ENCODE peak calls at places on chromosomes 7 and 10, in four cellular contexts. Z is IMR-90, B is fibroblast of lung, A is tibial artery. T is an unnamed sample. For H3K9me3, the result is how much of the 10 kb centered on the place peaks cover.

GRCh38 chr10:5446390-5446926 is 34.1 kb downstream of the NET1 start:
- DNase-seq in Z (peak), B (peak), A (peak), T (peak)

GRCh38 chr7:12370249-12370648 is 33.4 kb downstream of the VWDE start:
- DNase-seq in Z (no peak), B (no peak), A (no peak), T (no peak)

GRCh38 chr10:70053212-70053895 is 708 bp downstream of the MACROH2A2 start:
- DNase-seq in Z (no peak), B (peak), A (no peak), T (no peak)

GRCh38 chr7:98557538-98558031 is 59.5 kb upstream of the NPTX2 start:
- DNase-seq in Z (no peak), B (no peak), A (peak), T (no peak)

GRCh38 chr7:45416846-45417245 is 157.3 kb upstream of the ADCY1 start:
- DNase-seq in Z (no peak), B (no peak), A (no peak), T (no peak)

GRCh38 chr7:64686493-64687184 is 20.7 kb downstream of the ZNF107 start:
- DNase-seq in Z (no peak), B (no peak), A (no peak), T (no peak)

GRCh38 chr7:43553999-43554398 is 28.9 kb upstream of the STK17A start:
- DNase-seq in Z (no peak), B (peak), A (no peak), T (no peak)

GRCh38 chr7:30074422-30075030 is 46.3 kb downstream of the PLEKHA8 start:
- DNase-seq in Z (peak), B (peak), A (no peak), T (no peak)

GRCh38 chr7:75743455-75743859 is 4.7 kb upstream of the HIP1 start:
- DNase-seq in Z (no peak), B (no peak), A (no peak), T (no peak)

GRCh38 chr10:92575961-92576360 is 2.1 kb upstream of the IDE start:
- DNase-seq in Z (peak), B (peak), A (no peak), T (no peak)

GRCh38 chr10:34320265-34320664 is 494.8 kb downstream of the PARD3 start:
- DNase-seq in Z (no peak), B (no peak), A (no peak), T (no peak)

GRCh38 chr10:88297103-88297502 is 286.0 kb downstream of the RNLS start:
- DNase-seq in Z (peak), B (no peak), A (no peak), T (no peak)

GRCh38 chr10:5413012-5413938 is 918 bp downstream of the NET1 start:
- DNase-seq in Z (peak), B (peak), A (no peak), T (no peak)

GRCh38 chr7:128879939-128880746 is 17.5 kb downstream of the ATP6V1F start:
- DNase-seq in Z (peak), B (peak), A (peak), T (no peak)

GRCh38 chr10:85612378-85612775 is 754.2 kb downstream of the GRID1 start:
- DNase-seq in Z (no peak), B (no peak), A (peak), T (peak)

GRCh38 chr10:119802068-119802538 is 70.5 kb downstream of the MCMBP start:
- DNase-seq in Z (peak), B (no peak), A (no peak), T (no peak)

GRCh38 chr7:26699761-26700160 is 164.6 kb downstream of the SKAP2 start:
- DNase-seq in Z (no peak), B (no peak), A (no peak), T (no peak)

GRCh38 chr7:155824195-155824915 is 12.1 kb upstream of the SHH start:
- DNase-seq in Z (peak), B (peak), A (no peak), T (no peak)

GRCh38 chr10:71606721-71607430 is 112.7 kb downstream of the C10orf105 start:
- DNase-seq in Z (no peak), B (no peak), A (no peak), T (no peak)

GRCh38 chr10:7605565-7606295 is 61.0 kb downstream of the ITIH5 start:
- DNase-seq in Z (peak), B (no peak), A (no peak), T (no peak)

GRCh38 chr10:110755781-110756180 is 111.6 kb downstream of the RBM20 start:
- DNase-seq in Z (no peak), B (no peak), A (no peak), T (no peak)

GRCh38 chr10:68602434-68602833 is 42.3 kb downstream of the TET1 start:
- DNase-seq in Z (no peak), B (no peak), A (no peak), T (no peak)

GRCh38 chr7:118575393-118575948 is 351.0 kb downstream of the ANKRD7 start:
- DNase-seq in Z (no peak), B (no peak), A (no peak), T (no peak)

GRCh38 chr10:64394744-64395143 is 873.5 kb downstream of the REEP3 start:
- DNase-seq in Z (peak), B (peak), A (no peak), T (no peak)

GRCh38 chr7:149529136-149529718 is 31.6 kb upstream of the ZNF746 start:
- DNase-seq in Z (peak), B (peak), A (no peak), T (no peak)
- H3K9me3 ChIP-seq in Z (under half), B (under half), A (under half), T (under half)

DNA sequence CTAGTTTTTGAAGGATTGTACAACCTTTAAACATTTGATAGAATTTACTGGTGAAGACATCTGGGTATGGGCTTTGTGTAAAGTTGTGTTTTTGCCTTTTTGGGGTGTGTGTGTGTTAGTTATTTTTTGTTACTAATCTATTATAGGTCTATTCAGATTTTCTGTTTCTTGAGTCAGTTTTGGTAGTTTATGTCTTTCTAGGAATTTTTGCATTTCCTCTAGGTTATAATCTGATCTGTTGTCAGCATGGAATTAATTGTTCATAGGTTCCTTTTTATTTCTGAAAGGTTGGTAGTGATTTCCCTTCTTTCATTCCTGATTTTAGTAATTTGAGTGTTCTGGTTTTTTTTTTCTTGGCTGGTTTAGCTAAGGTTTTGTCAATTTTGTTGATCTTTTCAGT is 17.7 kb downstream of the SEPTIN7 start:
- DNase-seq in Z (no peak), B (no peak), A (no peak), T (no peak)
- H3K9me3 ChIP-seq in Z (under half), B (under half), A (under half), T (under half)

GRCh38 chr7:5065107-5065407 is 19.4 kb downstream of the RBAK start:
- DNase-seq in Z (no peak), B (no peak), A (no peak), T (no peak)

GRCh38 chr7:5064391-5065106 is 18.9 kb downstream of the RBAK start:
- DNase-seq in Z (no peak), B (peak), A (no peak), T (no peak)

DNA sequence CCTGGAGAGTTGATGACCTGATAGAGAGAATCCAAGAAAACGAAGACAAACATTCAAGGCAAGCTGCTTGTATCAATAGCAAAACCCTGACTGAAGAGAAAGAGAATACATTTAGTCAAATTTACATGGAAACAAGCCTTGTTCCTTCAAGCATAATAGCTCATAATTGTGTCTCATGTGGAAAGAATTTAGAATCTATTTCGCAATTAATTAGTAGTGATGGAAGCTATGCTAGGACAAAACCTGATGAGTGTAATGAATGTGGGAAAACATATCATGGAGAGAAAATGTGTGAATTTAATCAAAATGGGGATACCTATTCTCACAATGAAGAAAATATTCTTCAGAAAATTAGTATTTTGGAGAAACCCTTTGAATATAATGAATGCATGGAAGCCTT is 18.0 kb downstream of the RBAK start:
- DNase-seq in Z (no peak), B (no peak), A (no peak), T (no peak)
- H3K9me3 ChIP-seq in Z (half or more), B (under half), A (under half), T (half or more)

GRCh38 chr7:138029126-138029525 is 27.2 kb upstream of the CREB3L2 start:
- DNase-seq in Z (no peak), B (no peak), A (no peak), T (no peak)
- H3K9me3 ChIP-seq in Z (under half), B (under half), A (under half), T (under half)

DNA sequence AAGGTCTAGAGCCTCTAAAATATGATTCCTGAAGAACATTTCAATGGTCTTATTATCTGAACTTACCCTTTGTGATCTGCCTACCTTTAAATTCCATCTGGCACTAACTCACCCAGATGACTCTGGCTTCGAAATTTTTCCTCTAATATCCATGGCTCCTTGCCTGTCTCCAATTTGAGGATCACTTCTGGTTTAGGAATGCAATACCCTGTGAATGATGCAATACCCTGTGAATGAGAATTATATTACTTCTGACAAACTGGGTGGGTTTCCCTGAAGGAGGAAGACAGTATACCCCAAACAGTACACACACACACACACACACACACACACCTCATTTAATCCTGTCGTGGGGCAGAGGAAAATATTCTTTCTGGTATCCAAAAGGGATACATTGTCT is 115.3 kb downstream of the ZNF33B start:
- DNase-seq in Z (no peak), B (no peak), A (no peak), T (no peak)
- H3K9me3 ChIP-seq in Z (under half), B (under half), A (under half), T (under half)

GRCh38 chr10:38118072-38118807 is 24.1 kb downstream of the ZNF37A start:
- DNase-seq in Z (peak), B (peak), A (no peak), T (no peak)
- H3K9me3 ChIP-seq in Z (half or more), B (under half), A (under half), T (half or more)